ENCODE peak calls at places on chromosomes 1 and 21, in four cellular contexts. Y is fibroblast of lung, Q is cardiac muscle cell, G is neuronal stem cell. P is an unnamed sample.
A peak's percentile ranks its signal among the peaks of the same experiment; 100 is the strongest.

GRCh38 chr1:151511636-151512215 is 539 bp downstream of the CGN start:
- DNase-seq in Y (no peak), Q (peak; percentile 72), G (no peak), P (no peak)

GRCh38 chr1:42490237-42490636 is 27.2 kb downstream of the CCDC30 start:
- DNase-seq in Y (no peak), Q (no peak), G (no peak), P (no peak)

GRCh38 chr1:246582301-246583055 is 16.2 kb downstream of the CNST start:
- DNase-seq in Y (no peak), Q (no peak), G (no peak), P (no peak)

GRCh38 chr1:56452027-56453011 is 127.0 kb downstream of the PLPP3 start:
- DNase-seq in Y (no peak), Q (no peak), G (no peak), P (no peak)

GRCh38 chr1:115463347-115463746 is 125.3 kb upstream of the NGF start:
- DNase-seq in Y (no peak), Q (peak; percentile 38), G (no peak), P (no peak)

GRCh38 chr21:41530366-41530765 is 22.4 kb upstream of the TMPRSS2 start:
- DNase-seq in Y (no peak), Q (no peak), G (no peak), P (no peak)

GRCh38 chr1:153251988-153252387 is 7.5 kb upstream of the LORICRIN start:
- DNase-seq in Y (no peak), Q (no peak), G (no peak), P (no peak)

GRCh38 chr1:162391790-162392563 is 10.4 kb downstream of the C1orf226 start:
- DNase-seq in Y (peak; percentile 70), Q (peak; percentile 48), G (peak; percentile 44), P (no peak)

GRCh38 chr1:36365310-36365895 is 20.3 kb downstream of the STK40 start:
- DNase-seq in Y (peak; percentile 74), Q (no peak), G (no peak), P (no peak)

GRCh38 chr1:230366504-230366915 is 59.6 kb downstream of the PGBD5 start:
- DNase-seq in Y (no peak), Q (no peak), G (no peak), P (no peak)

GRCh38 chr1:44642925-44643324 is 31.4 kb downstream of the TMEM53 start:
- DNase-seq in Y (no peak), Q (no peak), G (no peak), P (no peak)
- H3K4me1 ChIP-seq in Y (peaks cover 8% of the 10 kb centered on the region), Q (peaks cover 27% of the 10 kb centered on the region), G (peaks cover 2% of the 10 kb centered on the region), P (no peaks in the 10 kb centered on the region)

GRCh38 chr21:44800103-44800502 is 1.5 kb downstream of the UBE2G2 start:
- DNase-seq in Y (peak; percentile 61), Q (peak; percentile 69), G (no peak), P (no peak)
- H3K4me3 ChIP-seq in Y (peak overlapping the region; percentile 93), Q (peak overlapping the region; percentile 63), G (no peak overlapping the region), P (no peak overlapping the region)

DNA sequence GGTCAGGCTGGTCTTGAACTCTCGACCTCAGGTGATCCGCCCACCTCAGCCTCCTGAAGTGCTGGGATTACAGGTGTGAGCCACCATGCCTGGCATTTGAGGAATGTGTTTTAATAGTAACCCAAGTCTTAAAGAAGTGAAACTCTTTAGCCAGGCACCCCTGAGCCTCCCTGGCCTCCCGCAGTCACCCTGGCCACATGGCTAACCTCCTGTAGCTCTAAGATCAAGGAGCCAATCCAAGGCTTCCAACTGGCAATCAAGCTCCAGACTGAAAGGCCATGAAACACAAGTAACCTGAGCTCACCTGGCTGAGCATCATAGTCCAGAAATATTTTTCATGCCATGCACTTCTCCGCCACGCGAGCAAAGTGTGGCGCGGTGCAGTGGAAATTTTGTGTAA is 84.3 kb downstream of the LTN1 start:
- DNase-seq in Y (no peak), Q (no peak), G (no peak), P (no peak)
- H3K27ac ChIP-seq in Y (no peak overlapping the region), Q (no peak overlapping the region), G (no peak overlapping the region), P (no peak overlapping the region)

GRCh38 chr21:29145354-29145782 is 14.9 kb downstream of the MAP3K7CL start:
- DNase-seq in Y (peak; percentile 95), Q (no peak), G (no peak), P (no peak)
- H3K4me1 ChIP-seq in Y (peaks cover 27% of the 10 kb centered on the region), Q (no peaks in the 10 kb centered on the region), G (no peaks in the 10 kb centered on the region), P (peaks cover 2% of the 10 kb centered on the region)

GRCh38 chr1:93665015-93665414 is 16.6 kb downstream of the BCAR3 start:
- DNase-seq in Y (no peak), Q (no peak), G (no peak), P (no peak)
- H3K4me3 ChIP-seq in Y (no peak overlapping the region), Q (no peak overlapping the region), G (no peak overlapping the region), P (no peak overlapping the region)

GRCh38 chr1:155695608-155696007 is 6.7 kb downstream of the DAP3 start:
- DNase-seq in Y (no peak), Q (no peak), G (no peak), P (no peak)

GRCh38 chr1:155694167-155694566 is 5.3 kb downstream of the DAP3 start:
- DNase-seq in Y (no peak), Q (no peak), G (no peak), P (no peak)

GRCh38 chr1:155696524-155696923 is 7.6 kb downstream of the DAP3 start:
- DNase-seq in Y (no peak), Q (no peak), G (no peak), P (no peak)

GRCh38 chr1:155697046-155697445 is 8.2 kb downstream of the DAP3 start:
- DNase-seq in Y (no peak), Q (no peak), G (no peak), P (no peak)

GRCh38 chr1:155695107-155695506 is 6.2 kb downstream of the DAP3 start:
- DNase-seq in Y (no peak), Q (no peak), G (no peak), P (no peak)
- H3K27ac ChIP-seq in Y (no peak overlapping the region), Q (no peak overlapping the region), G (no peak overlapping the region), P (no peak overlapping the region)

GRCh38 chr1:109983380-109984189 is 980 bp upstream of the AHCYL1 start:
- DNase-seq in Y (peak; percentile 47), Q (no peak), G (no peak), P (no peak)
- H3K4me1 ChIP-seq in Y (peaks cover 20% of the 10 kb centered on the region), Q (peaks cover 26% of the 10 kb centered on the region), G (peaks cover 13% of the 10 kb centered on the region), P (no peaks in the 10 kb centered on the region)

P was measured in aorta.